ENCODE peak calls at places on chromosome 2, in nine cellular contexts. E is AG04450, S is right lobe of liver, U is fibroblast of lung, Z is cardiac muscle cell, B is BJ, A is IMR-90, W is epithelial cell of esophagus, C is uterus. F is an unnamed sample.

GRCh38 chr2:108870069-108870644 is 83.6 kb downstream of the CCDC138 start:
- DNase-seq in E (no peak), S (no peak), U (no peak), Z (no peak), B (no peak), A (no peak), W (no peak), C (no peak), F (no peak)

GRCh38 chr2:8694737-8695136 is 12.9 kb downstream of the ID2 start:
- DNase-seq in E (no peak), S (no peak), U (peak), Z (no peak), B (no peak), A (peak), W (peak), C (no peak), F (no peak)

GRCh38 chr2:18412980-18413793 is 147.3 kb downstream of the RDH14 start:
- DNase-seq in E (no peak), S (no peak), U (no peak), Z (no peak), B (no peak), A (peak), W (no peak), C (no peak), F (no peak)

GRCh38 chr2:178891265-178891958 is 84.2 kb upstream of the TTN start:
- DNase-seq in E (peak), S (peak), U (peak), Z (peak), B (no peak), A (peak), W (peak), C (peak), F (peak)

GRCh38 chr2:237361194-237361986 is 52.6 kb downstream of the COL6A3 start:
- DNase-seq in E (no peak), S (no peak), U (peak), Z (no peak), B (no peak), A (peak), W (no peak), C (no peak), F (no peak)

GRCh38 chr2:16537347-16537746 is 128.3 kb downstream of the CYRIA start:
- DNase-seq in E (no peak), S (no peak), U (no peak), Z (no peak), B (no peak), A (peak), W (peak), C (no peak), F (no peak)

GRCh38 chr2:206211657-206212255 is 52.1 kb downstream of the EEF1B2 start:
- DNase-seq in E (no peak), S (no peak), U (peak), Z (no peak), B (no peak), A (peak), W (peak), C (no peak), F (no peak)

GRCh38 chr2:8550481-8550880 is 131.4 kb upstream of the ID2 start:
- DNase-seq in E (no peak), S (peak), U (no peak), Z (no peak), B (no peak), A (no peak), W (no peak), C (peak), F (no peak)

DNA sequence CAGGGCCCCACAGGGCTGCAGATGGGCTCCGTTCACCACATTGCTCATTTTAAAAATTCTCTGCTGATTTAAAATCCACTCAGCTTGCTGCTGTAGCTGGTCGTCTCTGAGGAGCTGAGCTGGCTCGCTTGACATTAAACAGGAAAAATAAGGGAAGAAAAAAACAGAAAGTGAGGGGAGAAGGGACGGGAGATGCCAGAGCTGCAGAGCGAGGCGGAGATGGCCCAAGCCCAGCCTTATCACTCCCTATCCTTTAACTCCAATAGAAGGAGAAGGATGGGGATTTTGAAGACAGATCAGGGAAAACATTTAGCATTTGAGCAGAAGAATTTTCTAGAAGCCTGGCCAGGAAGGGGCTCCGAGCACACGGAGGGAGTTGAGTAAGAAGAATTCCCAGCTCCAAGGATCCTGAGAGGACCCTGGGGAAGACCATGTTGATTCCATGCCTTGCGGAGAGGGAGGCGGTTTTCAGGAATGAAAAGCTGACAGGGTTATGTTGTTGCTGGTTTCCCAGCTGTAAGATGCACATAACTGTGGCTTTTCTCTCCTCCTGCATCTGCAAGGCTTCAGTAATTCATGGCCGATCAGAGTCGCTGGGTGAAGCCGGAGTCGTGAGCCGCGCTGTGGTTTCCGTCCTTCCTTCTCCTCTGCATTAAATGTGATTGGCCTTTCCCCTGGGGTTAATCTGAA is 35.6 kb downstream of the TWIST2 start:
- DNase-seq in E (no peak), S (no peak), U (no peak), Z (no peak), B (peak), A (no peak), W (no peak), C (no peak), F (no peak)
- TF ChIP-seq CTCF in E (no peak), S (no peak), U (no peak), Z (no peak), B (no peak), A (no peak), W (no peak), C (no peak), F (no peak)

GRCh38 chr2:64649013-64649484 is 4.7 kb downstream of the SERTAD2 start:
- DNase-seq in E (no peak), S (no peak), U (no peak), Z (peak), B (no peak), A (no peak), W (no peak), C (no peak), F (no peak)

GRCh38 chr2:64650722-64651338 is 2.9 kb downstream of the SERTAD2 start:
- DNase-seq in E (no peak), S (peak), U (no peak), Z (no peak), B (no peak), A (no peak), W (no peak), C (no peak), F (peak)

GRCh38 chr2:64650257-64650656 is 3.5 kb downstream of the SERTAD2 start:
- DNase-seq in E (no peak), S (no peak), U (no peak), Z (no peak), B (no peak), A (no peak), W (no peak), C (no peak), F (no peak)

GRCh38 chr2:64651590-64651989 is 2.1 kb downstream of the SERTAD2 start:
- DNase-seq in E (no peak), S (no peak), U (no peak), Z (no peak), B (no peak), A (no peak), W (no peak), C (no peak), F (no peak)

DNA sequence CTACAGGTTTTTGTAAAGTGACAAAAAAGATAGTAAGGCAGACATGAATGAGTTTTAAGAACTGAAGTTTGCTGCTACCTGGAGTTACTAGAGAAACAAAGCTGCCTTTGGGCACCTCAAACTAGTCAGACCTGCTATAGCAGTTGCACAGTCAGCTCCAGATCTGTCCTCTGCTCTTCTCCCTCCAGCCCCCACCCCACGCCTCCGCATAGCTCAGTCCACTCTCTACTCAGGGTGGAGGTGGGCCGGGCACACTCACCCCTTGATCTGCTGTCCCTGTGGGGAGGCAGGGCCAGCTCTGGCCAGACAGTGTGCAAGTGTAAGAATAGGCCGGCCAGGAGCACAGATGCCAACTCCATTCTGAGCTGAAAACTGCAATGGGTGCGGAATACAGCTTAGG is 4.1 kb downstream of the SERTAD2 start:
- DNase-seq in E (no peak), S (peak), U (no peak), Z (peak), B (no peak), A (no peak), W (peak), C (no peak), F (peak)
- H3K4me3 ChIP-seq in E (no peak), S (no peak), U (no peak), Z (peak), B (no peak), A (no peak), W (peak), C (no peak), F (no peak)

GRCh38 chr2:79994161-79994560 is 310.4 kb downstream of the LRRTM1 start:
- DNase-seq in E (no peak), S (no peak), U (peak), Z (no peak), B (no peak), A (peak), W (no peak), C (no peak), F (no peak)
- TF ChIP-seq CTCF in E (no peak), S (no peak), U (no peak), Z (no peak), B (no peak), A (no peak), W (no peak), C (no peak), F (no peak)

GRCh38 chr2:160428425-160428763 is 65.2 kb downstream of the RBMS1 start:
- DNase-seq in E (no peak), S (no peak), U (no peak), Z (no peak), B (no peak), A (no peak), W (no peak), C (no peak), F (no peak)

GRCh38 chr2:160426604-160427003 is 67.0 kb downstream of the RBMS1 start:
- DNase-seq in E (no peak), S (no peak), U (no peak), Z (peak), B (no peak), A (no peak), W (no peak), C (no peak), F (no peak)

GRCh38 chr2:160429248-160430000 is 64.2 kb downstream of the RBMS1 start:
- DNase-seq in E (no peak), S (no peak), U (peak), Z (peak), B (no peak), A (peak), W (peak), C (no peak), F (no peak)

GRCh38 chr2:160425794-160426193 is 67.8 kb downstream of the RBMS1 start:
- DNase-seq in E (no peak), S (no peak), U (peak), Z (no peak), B (no peak), A (no peak), W (no peak), C (no peak), F (no peak)

GRCh38 chr2:160427629-160428424 is 65.8 kb downstream of the RBMS1 start:
- DNase-seq in E (no peak), S (no peak), U (peak), Z (no peak), B (no peak), A (peak), W (no peak), C (no peak), F (no peak)
- H3K4me3 ChIP-seq in E (peak), S (no peak), U (peak), Z (no peak), B (peak), A (peak), W (no peak), C (peak), F (no peak)

DNA sequence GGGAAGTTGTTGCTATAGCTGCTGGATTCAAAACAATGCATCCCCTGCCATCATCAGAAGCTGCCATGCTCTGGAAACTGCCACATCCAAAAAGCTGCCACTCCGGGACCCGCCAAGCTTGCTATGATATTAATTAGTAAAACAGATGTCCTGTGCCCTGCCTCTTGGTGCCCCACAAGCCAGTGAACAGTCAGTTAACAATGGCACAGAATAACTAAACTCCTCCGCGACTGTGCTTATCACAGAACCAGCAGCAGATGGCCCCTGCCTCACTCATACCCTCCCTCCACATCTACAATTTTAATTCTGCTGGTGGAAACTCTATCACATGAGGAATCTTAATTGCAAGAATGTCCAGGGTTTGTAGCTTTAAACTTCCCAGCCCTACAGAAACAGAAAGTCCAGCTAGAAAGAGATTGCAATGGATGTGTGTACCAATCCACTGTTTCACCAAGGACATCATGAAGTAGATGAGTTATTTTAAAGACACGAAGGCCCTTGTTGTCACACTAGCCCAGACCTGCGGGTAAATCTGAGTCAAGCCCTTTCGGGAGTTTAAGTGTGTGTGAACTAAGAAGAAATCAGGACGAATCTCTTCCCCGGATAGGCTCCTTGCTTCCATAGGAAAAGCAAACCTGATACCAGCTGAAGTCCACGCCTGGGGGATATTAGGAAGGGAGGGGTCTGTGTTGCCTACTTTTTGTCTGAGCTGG is 7.4 kb upstream of the ACYP2 start:
- DNase-seq in E (no peak), S (no peak), U (no peak), Z (no peak), B (no peak), A (no peak), W (peak), C (no peak), F (no peak)
- TF ChIP-seq CTCF in E (no peak), S (no peak), U (no peak), Z (no peak), B (no peak), A (no peak), W (no peak), C (no peak), F (no peak)